ENCODE peak calls at places on chromosomes 5 and 9, in seven cellular contexts. B, O, H, U, W, L and M are unnamed samples.

GRCh38 chr5:446864-447263 is 3.9 kb downstream of the EXOC3 start:
- DNase-seq in B (peak; percentile 55), O (peak; percentile 49), H (peak; percentile 62), U (peak; percentile 46), W (peak; percentile 23), L (peak; percentile 61), M (peak; percentile 60)

GRCh38 chr5:8522635-8523034 is 653.7 kb downstream of the MTRR start:
- DNase-seq in B (no peak), O (no peak), H (no peak), U (no peak), W (no peak), L (no peak), M (no peak)

GRCh38 chr5:68088302-68088701 is 127.3 kb upstream of the PIK3R1 start:
- DNase-seq in B (no peak), O (peak; percentile 90), H (peak; percentile 74), U (peak; percentile 91), W (no peak), L (peak; percentile 76), M (no peak)

GRCh38 chr9:88789785-88790184 is 201.5 kb upstream of the S1PR3 start:
- DNase-seq in B (no peak), O (peak; percentile 52), H (peak; percentile 41), U (no peak), W (no peak), L (no peak), M (no peak)

GRCh38 chr5:134132372-134133212 is 18.1 kb downstream of the TCF7 start:
- DNase-seq in B (no peak), O (no peak), H (no peak), U (no peak), W (no peak), L (no peak), M (no peak)

GRCh38 chr5:78519198-78519941 is 129.2 kb downstream of the LHFPL2 start:
- DNase-seq in B (no peak), O (no peak), H (no peak), U (no peak), W (no peak), L (no peak), M (no peak)

GRCh38 chr5:67248703-67249589 is 52.3 kb upstream of the CD180 start:
- DNase-seq in B (no peak), O (peak; percentile 79), H (peak; percentile 31), U (peak; percentile 83), W (no peak), L (peak; percentile 63), M (no peak)

GRCh38 chr9:98850851-98851729 is 43.6 kb downstream of the GALNT12 start:
- DNase-seq in B (no peak), O (no peak), H (no peak), U (no peak), W (no peak), L (no peak), M (no peak)

GRCh38 chr5:144566747-144567415 is 396.2 kb downstream of the KCTD16 start:
- DNase-seq in B (no peak), O (peak; percentile 85), H (no peak), U (no peak), W (no peak), L (peak; percentile 78), M (no peak)

GRCh38 chr5:172769598-172770373 is 1.2 kb downstream of the DUSP1 start:
- DNase-seq in B (peak; percentile 17), O (peak; percentile 54), H (peak; percentile 70), U (no peak), W (peak; percentile 10), L (peak; percentile 61), M (no peak)

GRCh38 chr5:168885324-168886120 is 306.4 kb upstream of the PANK3 start:
- DNase-seq in B (no peak), O (no peak), H (no peak), U (peak; percentile 8), W (no peak), L (no peak), M (no peak)

GRCh38 chr5:137831526-137831925 is 36.1 kb upstream of the MYOT start:
- DNase-seq in B (no peak), O (no peak), H (no peak), U (no peak), W (no peak), L (no peak), M (no peak)

GRCh38 chr9:89604463-89605180 is at the start of gene GADD45G:
- DNase-seq in B (peak; percentile 77), O (peak; percentile 68), H (peak; percentile 84), U (peak; percentile 64), W (peak; percentile 96), L (peak; percentile 81), M (peak; percentile 56)

GRCh38 chr5:90888511-90889324 is 330.1 kb downstream of the ADGRV1 start:
- DNase-seq in B (no peak), O (no peak), H (peak; percentile 50), U (no peak), W (peak; percentile 2), L (peak; percentile 50), M (peak; percentile 67)